ENCODE peak calls at places on chromosome 10, in five cellular contexts. N is epithelial cell of esophagus, B is WTC11, M is ovary, X is lower leg skin. A is an unnamed sample.

GRCh38 chr10:71084061-71084817 is 128.1 kb upstream of the UNC5B start:
- DNase-seq in N (no peak), M (peak), X (peak), B (peak), A (peak)

GRCh38 chr10:29648114-29648982 is 13.6 kb upstream of the SVIL start:
- DNase-seq in B (no peak), N (no peak), X (no peak), M (peak), A (no peak)

GRCh38 chr10:119251315-119251708 is 43.9 kb downstream of the GRK5 start:
- DNase-seq in X (no peak), N (no peak), B (no peak), M (peak), A (no peak)

GRCh38 chr10:57898231-57898630 is 369.5 kb downstream of the IPMK start:
- DNase-seq in M (no peak), N (peak), B (peak), X (no peak), A (no peak)

GRCh38 chr10:99781734-99782429 is 558 bp upstream of the ABCC2 start:
- DNase-seq in B (no peak), M (no peak), N (no peak), X (no peak), A (no peak)

GRCh38 chr10:95327367-95327766 is 36.6 kb upstream of the PDLIM1 start:
- DNase-seq in N (peak), B (no peak), X (no peak), M (no peak), A (peak)

GRCh38 chr10:18658301-18658991 is 785 bp upstream of the ARL5B start:
- DNase-seq in X (peak), M (peak), B (no peak), N (peak), A (no peak)

GRCh38 chr10:5400843-5401242 is 3.8 kb downstream of the TUBAL3 start:
- DNase-seq in X (no peak), B (no peak), N (no peak), M (no peak), A (no peak)

GRCh38 chr10:132865236-132865635 is 77.1 kb downstream of the CFAP46 start:
- DNase-seq in N (no peak), X (no peak), M (no peak), B (peak), A (no peak)

GRCh38 chr10:131841669-131842139 is 59.1 kb upstream of the PPP2R2D start:
- DNase-seq in B (peak), X (no peak), M (no peak), N (no peak), A (no peak)

GRCh38 chr10:129877773-129878371 is 86.2 kb downstream of the EBF3 start:
- DNase-seq in X (no peak), B (peak), M (no peak), N (no peak), A (no peak)

GRCh38 chr10:123139521-123140163 is 3.9 kb downstream of the HMX3 start:
- DNase-seq in N (no peak), M (no peak), X (no peak), B (peak), A (no peak)

GRCh38 chr10:5343979-5344378 is 20.8 kb upstream of the UCN3 start:
- DNase-seq in B (no peak), M (no peak), N (no peak), X (no peak), A (no peak)

GRCh38 chr10:4137299-4137698 is 352.3 kb upstream of the KLF6 start:
- DNase-seq in M (no peak), N (no peak), X (no peak), B (no peak), A (no peak)

GRCh38 chr10:121531076-121531829 is 67.0 kb downstream of the FGFR2 start:
- DNase-seq in N (no peak), X (no peak), B (no peak), M (no peak), A (no peak)

GRCh38 chr10:121535381-121535780 is 62.9 kb downstream of the FGFR2 start:
- DNase-seq in B (no peak), N (no peak), X (no peak), M (no peak), A (no peak)

GRCh38 chr10:121530481-121531075 is 67.7 kb downstream of the FGFR2 start:
- DNase-seq in X (no peak), N (no peak), B (no peak), M (no peak), A (no peak)

GRCh38 chr10:121531830-121532178 is 66.4 kb downstream of the FGFR2 start:
- DNase-seq in X (no peak), B (no peak), N (no peak), M (no peak), A (no peak)

GRCh38 chr10:121532465-121532864 is 65.8 kb downstream of the FGFR2 start:
- DNase-seq in X (no peak), N (peak), B (no peak), M (no peak), A (no peak)
- TF ChIP-seq CTCF in X (no peak), N (no peak), B (no peak), M (no peak), A (no peak)

GRCh38 chr10:110447886-110448285 is 49.8 kb upstream of the DUSP5 start:
- DNase-seq in N (no peak), X (no peak), M (no peak), B (no peak), A (no peak)

GRCh38 chr10:110446277-110446676 is 51.4 kb upstream of the DUSP5 start:
- DNase-seq in B (no peak), X (no peak), M (no peak), N (no peak), A (no peak)

GRCh38 chr10:110445871-110446270 is 51.8 kb upstream of the DUSP5 start:
- DNase-seq in M (no peak), N (no peak), B (no peak), X (no peak), A (no peak)

GRCh38 chr10:110448682-110449418 is 48.9 kb upstream of the DUSP5 start:
- DNase-seq in B (no peak), N (no peak), X (no peak), M (no peak), A (no peak)

DNA sequence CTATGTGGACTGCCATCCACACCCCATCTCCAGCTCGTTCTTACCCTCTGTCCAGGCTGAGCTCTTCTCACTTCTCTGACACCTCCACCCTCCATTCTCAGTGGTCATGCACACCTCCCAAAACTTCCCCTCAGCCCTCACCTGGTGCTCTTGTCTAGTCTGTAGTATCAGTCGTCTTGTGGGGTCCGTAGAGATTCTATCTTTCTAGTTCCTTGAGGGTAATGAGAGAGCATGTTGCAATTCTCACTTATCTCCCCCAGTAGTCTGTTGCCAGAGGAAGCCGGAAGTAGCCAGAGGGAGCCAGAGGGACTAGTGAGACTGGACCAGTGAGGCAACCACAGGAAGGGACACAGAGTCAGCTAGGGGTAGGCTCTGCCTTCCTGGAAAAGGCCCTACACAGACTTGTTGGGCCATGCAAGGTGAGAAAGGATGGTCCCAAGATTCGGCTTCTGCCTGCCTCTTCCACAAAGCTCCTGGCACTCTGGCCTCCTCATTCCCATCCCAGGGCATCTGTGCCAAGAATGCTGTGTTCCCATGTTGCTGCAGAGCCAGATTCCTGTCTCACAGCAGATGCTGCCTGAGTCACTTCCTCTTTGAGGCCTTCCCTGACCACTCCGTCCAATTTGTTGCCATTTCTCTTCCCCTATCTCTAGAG is 50.6 kb upstream of the DUSP5 start:
- DNase-seq in B (no peak), N (peak), X (no peak), M (no peak), A (no peak)
- TF ChIP-seq CTCF in B (no peak), N (no peak), X (no peak), M (no peak), A (no peak)

GRCh38 chr10:86178401-86179142 is 188.0 kb downstream of the GRID1 start:
- DNase-seq in N (no peak), B (peak), M (no peak), X (no peak), A (no peak)
- TF ChIP-seq CTCF in N (no peak), B (peak), M (no peak), X (no peak), A (peak)

GRCh38 chr10:116654816-116655215 is 34.1 kb downstream of the PNLIPRP2 start:
- DNase-seq in N (no peak), B (peak), X (no peak), M (no peak), A (no peak)
- TF ChIP-seq CTCF in N (peak), B (peak), X (no peak), M (no peak), A (peak)

GRCh38 chr10:49518566-49518965 is 20.4 kb downstream of the ERCC6 start:
- DNase-seq in N (no peak), M (no peak), B (no peak), X (no peak), A (no peak)
- TF ChIP-seq CTCF in N (no peak), M (no peak), B (no peak), X (no peak), A (no peak)

GRCh38 chr10:7969623-7970022 is 84.9 kb upstream of the GATA3 start:
- DNase-seq in B (no peak), N (no peak), M (no peak), X (no peak), A (no peak)
- TF ChIP-seq CTCF in B (no peak), N (no peak), M (no peak), X (no peak), A (no peak)